ENCODE peak calls at places on chromosomes 1 and 21, in ten cellular contexts. One of them, this sample, is unnamed.

GRCh38 chr1:211527006-211527405 is 35.0 kb upstream of the RD3 start:
- DNase-seq in psoas muscle: no peak
- DNase-seq in astrocyte of the spinal cord: no peak
- DNase-seq in MM.1S: peak
- DNase-seq in heart right ventricle: no peak
- DNase-seq in ascending aorta: no peak
- DNase-seq in cardiac muscle cell: no peak
- DNase-seq in neuronal stem cell: no peak
- DNase-seq in testis: no peak
- DNase-seq in left lung: no peak
- DNase-seq in this sample: no peak

GRCh38 chr1:11529330-11529729 is 50.4 kb downstream of the DISP3 start:
- DNase-seq in cardiac muscle cell: no peak
- DNase-seq in MM.1S: no peak
- DNase-seq in heart right ventricle: no peak
- DNase-seq in ascending aorta: peak
- DNase-seq in psoas muscle: no peak
- DNase-seq in testis: no peak
- DNase-seq in neuronal stem cell: no peak
- DNase-seq in astrocyte of the spinal cord: no peak
- DNase-seq in left lung: no peak
- DNase-seq in this sample: no peak

GRCh38 chr1:226047495-226047894 is 15.0 kb upstream of the H3-3A start:
- DNase-seq in astrocyte of the spinal cord: peak
- DNase-seq in testis: no peak
- DNase-seq in MM.1S: no peak
- DNase-seq in heart right ventricle: no peak
- DNase-seq in neuronal stem cell: no peak
- DNase-seq in psoas muscle: no peak
- DNase-seq in cardiac muscle cell: no peak
- DNase-seq in ascending aorta: peak
- DNase-seq in left lung: no peak
- DNase-seq in this sample: no peak

GRCh38 chr1:36847761-36848160 is 186.6 kb downstream of the GRIK3 start:
- DNase-seq in astrocyte of the spinal cord: no peak
- DNase-seq in testis: no peak
- DNase-seq in left lung: no peak
- DNase-seq in neuronal stem cell: no peak
- DNase-seq in heart right ventricle: no peak
- DNase-seq in psoas muscle: no peak
- DNase-seq in cardiac muscle cell: no peak
- DNase-seq in MM.1S: no peak
- DNase-seq in ascending aorta: no peak
- DNase-seq in this sample: peak

GRCh38 chr21:28111151-28111619 is 881.5 kb downstream of the LTN1 start:
- DNase-seq in MM.1S: no peak
- DNase-seq in neuronal stem cell: no peak
- DNase-seq in psoas muscle: peak
- DNase-seq in left lung: peak
- DNase-seq in cardiac muscle cell: peak
- DNase-seq in testis: peak
- DNase-seq in astrocyte of the spinal cord: peak
- DNase-seq in ascending aorta: peak
- DNase-seq in heart right ventricle: peak
- DNase-seq in this sample: peak

GRCh38 chr1:161908264-161908663 is 115.4 kb downstream of the OLFML2B start:
- DNase-seq in astrocyte of the spinal cord: no peak
- DNase-seq in cardiac muscle cell: no peak
- DNase-seq in MM.1S: no peak
- DNase-seq in heart right ventricle: no peak
- DNase-seq in ascending aorta: no peak
- DNase-seq in left lung: no peak
- DNase-seq in psoas muscle: no peak
- DNase-seq in neuronal stem cell: no peak
- DNase-seq in testis: no peak
- DNase-seq in this sample: no peak

GRCh38 chr1:19101244-19101643 is 108.8 kb downstream of the UBR4 start:
- DNase-seq in heart right ventricle: no peak
- DNase-seq in left lung: no peak
- DNase-seq in ascending aorta: no peak
- DNase-seq in neuronal stem cell: no peak
- DNase-seq in astrocyte of the spinal cord: no peak
- DNase-seq in MM.1S: no peak
- DNase-seq in testis: no peak
- DNase-seq in psoas muscle: no peak
- DNase-seq in cardiac muscle cell: no peak
- DNase-seq in this sample: no peak

GRCh38 chr1:248847956-248848561 is 10.0 kb downstream of the ZNF672 start:
- DNase-seq in cardiac muscle cell: no peak
- DNase-seq in testis: no peak
- DNase-seq in left lung: no peak
- DNase-seq in astrocyte of the spinal cord: no peak
- DNase-seq in neuronal stem cell: no peak
- DNase-seq in psoas muscle: no peak
- DNase-seq in MM.1S: no peak
- DNase-seq in ascending aorta: peak
- DNase-seq in heart right ventricle: no peak
- DNase-seq in this sample: no peak

GRCh38 chr1:1144843-1145546 is 28.7 kb upstream of the TTLL10 start:
- DNase-seq in MM.1S: no peak
- DNase-seq in astrocyte of the spinal cord: no peak
- DNase-seq in cardiac muscle cell: no peak
- DNase-seq in ascending aorta: no peak
- DNase-seq in heart right ventricle: no peak
- DNase-seq in psoas muscle: no peak
- DNase-seq in neuronal stem cell: no peak
- DNase-seq in left lung: no peak
- DNase-seq in testis: no peak
- DNase-seq in this sample: no peak
- H3K4me3 ChIP-seq in MM.1S: no peak
- H3K4me3 ChIP-seq in astrocyte of the spinal cord: no peak
- H3K4me3 ChIP-seq in cardiac muscle cell: no peak
- H3K4me3 ChIP-seq in ascending aorta: no peak
- H3K4me3 ChIP-seq in heart right ventricle: no peak
- H3K4me3 ChIP-seq in psoas muscle: no peak
- H3K4me3 ChIP-seq in neuronal stem cell: no peak
- H3K4me3 ChIP-seq in left lung: no peak
- H3K4me3 ChIP-seq in testis: no peak
- H3K4me3 ChIP-seq in this sample: no peak

GRCh38 chr1:235946570-235946981 is 79.9 kb upstream of the LYST start:
- DNase-seq in testis: no peak
- DNase-seq in left lung: no peak
- DNase-seq in psoas muscle: no peak
- DNase-seq in MM.1S: no peak
- DNase-seq in cardiac muscle cell: no peak
- DNase-seq in ascending aorta: no peak
- DNase-seq in neuronal stem cell: no peak
- DNase-seq in astrocyte of the spinal cord: peak
- DNase-seq in heart right ventricle: no peak
- DNase-seq in this sample: no peak

GRCh38 chr1:235945775-235946565 is 79.3 kb upstream of the LYST start:
- DNase-seq in left lung: peak
- DNase-seq in cardiac muscle cell: no peak
- DNase-seq in heart right ventricle: no peak
- DNase-seq in MM.1S: no peak
- DNase-seq in astrocyte of the spinal cord: no peak
- DNase-seq in neuronal stem cell: no peak
- DNase-seq in psoas muscle: no peak
- DNase-seq in ascending aorta: no peak
- DNase-seq in testis: no peak
- DNase-seq in this sample: no peak

GRCh38 chr1:235947989-235948388 is 81.3 kb upstream of the LYST start:
- DNase-seq in astrocyte of the spinal cord: no peak
- DNase-seq in MM.1S: no peak
- DNase-seq in left lung: no peak
- DNase-seq in cardiac muscle cell: no peak
- DNase-seq in heart right ventricle: no peak
- DNase-seq in testis: no peak
- DNase-seq in ascending aorta: no peak
- DNase-seq in neuronal stem cell: no peak
- DNase-seq in psoas muscle: no peak
- DNase-seq in this sample: no peak

GRCh38 chr1:235950318-235950717 is 83.6 kb upstream of the LYST start:
- DNase-seq in psoas muscle: no peak
- DNase-seq in cardiac muscle cell: no peak
- DNase-seq in neuronal stem cell: no peak
- DNase-seq in left lung: no peak
- DNase-seq in heart right ventricle: no peak
- DNase-seq in testis: no peak
- DNase-seq in ascending aorta: no peak
- DNase-seq in astrocyte of the spinal cord: no peak
- DNase-seq in MM.1S: no peak
- DNase-seq in this sample: no peak

DNA sequence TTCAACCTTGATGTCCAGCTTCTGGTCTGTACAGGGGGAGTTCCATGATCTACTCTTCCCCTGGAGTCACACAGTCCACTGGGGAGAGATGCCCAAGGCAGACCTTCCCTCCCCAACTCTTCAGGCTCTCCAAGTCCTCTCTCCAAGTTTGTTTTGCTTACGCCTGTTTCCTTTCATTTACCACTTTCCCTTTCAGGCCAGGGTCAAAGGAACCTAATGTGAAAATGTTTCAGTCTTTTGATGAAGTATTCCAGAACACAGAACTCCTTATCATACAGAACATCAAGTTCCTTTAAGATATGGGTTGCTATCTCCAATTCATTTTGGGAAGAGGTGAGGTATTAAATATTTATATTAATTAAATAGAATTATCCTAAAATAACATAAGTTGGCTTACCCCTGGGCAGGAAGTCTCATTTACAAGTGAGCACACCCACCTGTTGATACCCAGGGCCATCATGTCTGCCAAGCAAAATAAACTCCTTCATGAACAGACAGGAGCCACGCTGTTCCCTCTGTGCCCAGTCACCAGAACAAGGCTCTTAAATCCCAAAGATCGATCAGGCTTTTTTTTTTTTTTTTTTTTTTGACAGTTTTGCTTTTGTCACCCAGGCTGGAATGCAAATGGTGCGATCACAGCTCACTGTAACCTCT is 82.2 kb upstream of the LYST start:
- DNase-seq in testis: no peak
- DNase-seq in psoas muscle: no peak
- DNase-seq in MM.1S: no peak
- DNase-seq in heart right ventricle: no peak
- DNase-seq in left lung: no peak
- DNase-seq in ascending aorta: no peak
- DNase-seq in cardiac muscle cell: no peak
- DNase-seq in neuronal stem cell: no peak
- DNase-seq in astrocyte of the spinal cord: no peak
- DNase-seq in this sample: no peak
- H3K4me3 ChIP-seq in testis: no peak
- H3K4me3 ChIP-seq in psoas muscle: no peak
- H3K4me3 ChIP-seq in MM.1S: no peak
- H3K4me3 ChIP-seq in heart right ventricle: no peak
- H3K4me3 ChIP-seq in left lung: no peak
- H3K4me3 ChIP-seq in ascending aorta: no peak
- H3K4me3 ChIP-seq in cardiac muscle cell: no peak
- H3K4me3 ChIP-seq in neuronal stem cell: no peak
- H3K4me3 ChIP-seq in astrocyte of the spinal cord: no peak
- H3K4me3 ChIP-seq in this sample: no peak

GRCh38 chr1:43969416-43969745 is 429 bp upstream of the DPH2 start:
- DNase-seq in astrocyte of the spinal cord: no peak
- DNase-seq in ascending aorta: no peak
- DNase-seq in MM.1S: no peak
- DNase-seq in neuronal stem cell: no peak
- DNase-seq in cardiac muscle cell: no peak
- DNase-seq in testis: no peak
- DNase-seq in psoas muscle: no peak
- DNase-seq in left lung: no peak
- DNase-seq in heart right ventricle: no peak
- DNase-seq in this sample: no peak

GRCh38 chr1:43970502-43970901 is 692 bp downstream of the DPH2 start:
- DNase-seq in ascending aorta: no peak
- DNase-seq in neuronal stem cell: no peak
- DNase-seq in psoas muscle: no peak
- DNase-seq in heart right ventricle: no peak
- DNase-seq in cardiac muscle cell: no peak
- DNase-seq in testis: no peak
- DNase-seq in left lung: no peak
- DNase-seq in MM.1S: no peak
- DNase-seq in astrocyte of the spinal cord: no peak
- DNase-seq in this sample: no peak

GRCh38 chr1:43971336-43971980 is 1.6 kb downstream of the DPH2 start:
- DNase-seq in heart right ventricle: no peak
- DNase-seq in MM.1S: no peak
- DNase-seq in ascending aorta: no peak
- DNase-seq in psoas muscle: peak
- DNase-seq in astrocyte of the spinal cord: no peak
- DNase-seq in neuronal stem cell: no peak
- DNase-seq in left lung: no peak
- DNase-seq in cardiac muscle cell: no peak
- DNase-seq in testis: no peak
- DNase-seq in this sample: no peak

GRCh38 chr1:43969746-43970466 is at the start of gene DPH2:
- DNase-seq in left lung: peak
- DNase-seq in testis: peak
- DNase-seq in cardiac muscle cell: peak
- DNase-seq in astrocyte of the spinal cord: peak
- DNase-seq in ascending aorta: peak
- DNase-seq in heart right ventricle: peak
- DNase-seq in psoas muscle: peak
- DNase-seq in neuronal stem cell: peak
- DNase-seq in MM.1S: peak
- DNase-seq in this sample: peak

GRCh38 chr1:43970911-43971310 is 1.1 kb downstream of the DPH2 start:
- DNase-seq in astrocyte of the spinal cord: no peak
- DNase-seq in neuronal stem cell: no peak
- DNase-seq in heart right ventricle: no peak
- DNase-seq in cardiac muscle cell: no peak
- DNase-seq in ascending aorta: no peak
- DNase-seq in left lung: no peak
- DNase-seq in testis: no peak
- DNase-seq in psoas muscle: no peak
- DNase-seq in MM.1S: no peak
- DNase-seq in this sample: no peak
- H3K4me3 ChIP-seq in astrocyte of the spinal cord: peak
- H3K4me3 ChIP-seq in neuronal stem cell: no peak
- H3K4me3 ChIP-seq in heart right ventricle: no peak
- H3K4me3 ChIP-seq in cardiac muscle cell: peak
- H3K4me3 ChIP-seq in ascending aorta: peak
- H3K4me3 ChIP-seq in left lung: no peak
- H3K4me3 ChIP-seq in testis: no peak
- H3K4me3 ChIP-seq in psoas muscle: peak
- H3K4me3 ChIP-seq in MM.1S: peak
- H3K4me3 ChIP-seq in this sample: peak

DNA sequence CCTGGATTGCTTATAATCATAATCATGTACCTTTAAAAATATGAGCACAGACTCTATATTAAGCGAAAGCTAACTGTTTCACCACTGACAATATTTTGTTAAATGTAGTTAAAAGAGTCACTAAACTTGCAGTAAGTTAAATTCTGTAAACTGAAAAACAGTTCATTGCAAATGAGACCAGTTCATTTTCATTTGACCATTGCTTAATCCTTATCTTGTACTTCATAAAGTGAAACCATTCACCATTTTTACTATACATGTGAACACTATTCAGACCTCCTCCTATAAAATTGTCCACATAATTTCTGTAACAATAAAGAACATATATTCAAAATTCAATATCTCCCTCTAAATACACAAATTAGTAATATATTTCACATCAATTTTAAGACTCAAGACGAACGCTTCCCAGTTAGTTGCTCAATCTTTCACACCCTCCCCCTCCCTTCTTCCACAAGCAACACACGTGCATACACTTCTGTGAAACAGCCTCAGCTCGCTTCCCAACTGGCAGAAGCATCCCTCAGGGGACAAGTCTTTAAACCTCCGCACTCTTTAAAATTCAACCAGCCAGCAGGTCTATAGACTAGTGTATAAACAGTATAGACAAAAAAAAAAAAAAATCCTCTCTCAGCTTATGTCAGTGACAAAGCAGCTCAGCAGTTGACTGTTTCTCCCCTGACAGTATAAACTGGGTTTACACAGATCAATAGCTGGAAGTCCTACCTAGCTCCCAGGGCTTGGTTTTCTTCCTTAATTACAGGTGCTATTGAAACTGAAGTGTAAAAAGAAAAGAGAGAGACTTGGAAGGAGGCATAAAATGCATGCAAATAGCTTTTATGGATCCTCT is 99.6 kb downstream of the DENND1B start:
- DNase-seq in psoas muscle: peak
- DNase-seq in cardiac muscle cell: no peak
- DNase-seq in astrocyte of the spinal cord: no peak
- DNase-seq in testis: peak
- DNase-seq in ascending aorta: no peak
- DNase-seq in neuronal stem cell: no peak
- DNase-seq in left lung: no peak
- DNase-seq in MM.1S: no peak
- DNase-seq in heart right ventricle: peak
- DNase-seq in this sample: peak
- H3K4me3 ChIP-seq in psoas muscle: peak
- H3K4me3 ChIP-seq in cardiac muscle cell: no peak
- H3K4me3 ChIP-seq in astrocyte of the spinal cord: peak
- H3K4me3 ChIP-seq in testis: no peak
- H3K4me3 ChIP-seq in ascending aorta: no peak
- H3K4me3 ChIP-seq in neuronal stem cell: no peak
- H3K4me3 ChIP-seq in left lung: peak
- H3K4me3 ChIP-seq in MM.1S: no peak
- H3K4me3 ChIP-seq in heart right ventricle: peak
- H3K4me3 ChIP-seq in this sample: peak